ENCODE peak calls at places on chromosomes 16 and 17, in ten cellular contexts. One of them, this sample, is unnamed.

GRCh38 chr16:80915079-80915450 is 91.6 kb downstream of the CMC2 start:
- DNase-seq in sigmoid colon: no peak
- DNase-seq in left ventricle myocardium inferior: no peak
- DNase-seq in psoas muscle: no peak
- DNase-seq in CD8-positive, alpha-beta memory T cell: no peak
- DNase-seq in hepatocyte: no peak
- DNase-seq in kidney: no peak
- DNase-seq in cardiac muscle cell: no peak
- DNase-seq in fibroblast of lung: no peak
- DNase-seq in thyroid gland: no peak
- DNase-seq in this sample: no peak

GRCh38 chr16:31141489-31142108 is 6.1 kb upstream of the PRSS8 start:
- DNase-seq in sigmoid colon: peak; percentile 77
- DNase-seq in left ventricle myocardium inferior: no peak
- DNase-seq in psoas muscle: peak; percentile 63
- DNase-seq in CD8-positive, alpha-beta memory T cell: no peak
- DNase-seq in hepatocyte: peak; percentile 71
- DNase-seq in kidney: peak; percentile 85
- DNase-seq in cardiac muscle cell: no peak
- DNase-seq in fibroblast of lung: peak; percentile 69
- DNase-seq in thyroid gland: peak; percentile 59
- DNase-seq in this sample: no peak

GRCh38 chr16:62068747-62069146 is 32.5 kb upstream of the CDH8 start:
- DNase-seq in sigmoid colon: no peak
- DNase-seq in left ventricle myocardium inferior: no peak
- DNase-seq in psoas muscle: no peak
- DNase-seq in CD8-positive, alpha-beta memory T cell: no peak
- DNase-seq in hepatocyte: no peak
- DNase-seq in kidney: no peak
- DNase-seq in cardiac muscle cell: no peak
- DNase-seq in fibroblast of lung: no peak
- DNase-seq in thyroid gland: no peak
- DNase-seq in this sample: no peak

GRCh38 chr17:66717680-66718079 is 117.2 kb upstream of the CACNG5 start:
- DNase-seq in sigmoid colon: no peak
- DNase-seq in left ventricle myocardium inferior: no peak
- DNase-seq in psoas muscle: no peak
- DNase-seq in CD8-positive, alpha-beta memory T cell: no peak
- DNase-seq in hepatocyte: peak; percentile 59
- DNase-seq in kidney: no peak
- DNase-seq in cardiac muscle cell: no peak
- DNase-seq in fibroblast of lung: peak; percentile 49
- DNase-seq in thyroid gland: no peak
- DNase-seq in this sample: peak; percentile 75

GRCh38 chr16:87012954-87013938 is 303.9 kb downstream of the C16orf95 start:
- DNase-seq in sigmoid colon: no peak
- DNase-seq in left ventricle myocardium inferior: no peak
- DNase-seq in psoas muscle: no peak
- DNase-seq in CD8-positive, alpha-beta memory T cell: no peak
- DNase-seq in hepatocyte: no peak
- DNase-seq in kidney: no peak
- DNase-seq in cardiac muscle cell: no peak
- DNase-seq in fibroblast of lung: no peak
- DNase-seq in thyroid gland: no peak
- DNase-seq in this sample: no peak

GRCh38 chr17:332558-333322 is 19.9 kb downstream of the RPH3AL start:
- DNase-seq in sigmoid colon: peak; percentile 79
- DNase-seq in left ventricle myocardium inferior: no peak
- DNase-seq in psoas muscle: peak; percentile 83
- DNase-seq in CD8-positive, alpha-beta memory T cell: no peak
- DNase-seq in hepatocyte: no peak
- DNase-seq in kidney: peak; percentile 82
- DNase-seq in cardiac muscle cell: peak; percentile 56
- DNase-seq in fibroblast of lung: peak; percentile 57
- DNase-seq in thyroid gland: no peak
- DNase-seq in this sample: no peak

GRCh38 chr16:56923481-56923880 is 8.5 kb upstream of the HERPUD1 start:
- DNase-seq in sigmoid colon: peak; percentile 15
- DNase-seq in left ventricle myocardium inferior: no peak
- DNase-seq in psoas muscle: no peak
- DNase-seq in CD8-positive, alpha-beta memory T cell: no peak
- DNase-seq in hepatocyte: no peak
- DNase-seq in kidney: no peak
- DNase-seq in cardiac muscle cell: peak; percentile 86
- DNase-seq in fibroblast of lung: peak; percentile 54
- DNase-seq in thyroid gland: no peak
- DNase-seq in this sample: no peak

GRCh38 chr16:65908568-65908967 is 457.9 kb upstream of the CDH5 start:
- DNase-seq in sigmoid colon: no peak
- DNase-seq in left ventricle myocardium inferior: no peak
- DNase-seq in psoas muscle: no peak
- DNase-seq in CD8-positive, alpha-beta memory T cell: no peak
- DNase-seq in hepatocyte: no peak
- DNase-seq in kidney: no peak
- DNase-seq in cardiac muscle cell: no peak
- DNase-seq in fibroblast of lung: no peak
- DNase-seq in thyroid gland: no peak
- DNase-seq in this sample: no peak

GRCh38 chr16:88287219-88287618 is 95.5 kb upstream of the ZNF469 start:
- DNase-seq in sigmoid colon: no peak
- DNase-seq in left ventricle myocardium inferior: no peak
- DNase-seq in psoas muscle: peak; percentile 41
- DNase-seq in CD8-positive, alpha-beta memory T cell: no peak
- DNase-seq in hepatocyte: no peak
- DNase-seq in kidney: peak; percentile 18
- DNase-seq in cardiac muscle cell: no peak
- DNase-seq in fibroblast of lung: peak; percentile 27
- DNase-seq in thyroid gland: peak; percentile 20
- DNase-seq in this sample: peak; percentile 59

GRCh38 chr16:20507280-20507679 is 56.0 kb downstream of the ACSM2A start:
- DNase-seq in sigmoid colon: no peak
- DNase-seq in left ventricle myocardium inferior: no peak
- DNase-seq in psoas muscle: no peak
- DNase-seq in CD8-positive, alpha-beta memory T cell: no peak
- DNase-seq in hepatocyte: no peak
- DNase-seq in kidney: no peak
- DNase-seq in cardiac muscle cell: no peak
- DNase-seq in fibroblast of lung: no peak
- DNase-seq in thyroid gland: no peak
- DNase-seq in this sample: no peak

GRCh38 chr17:40122466-40122943 is 734 bp downstream of the MSL1 start:
- DNase-seq in sigmoid colon: peak; percentile 85
- DNase-seq in left ventricle myocardium inferior: peak; percentile 52
- DNase-seq in psoas muscle: peak; percentile 84
- DNase-seq in CD8-positive, alpha-beta memory T cell: no peak
- DNase-seq in hepatocyte: peak; percentile 80
- DNase-seq in kidney: peak; percentile 86
- DNase-seq in cardiac muscle cell: peak; percentile 58
- DNase-seq in fibroblast of lung: peak; percentile 39
- DNase-seq in thyroid gland: peak; percentile 56
- DNase-seq in this sample: peak; percentile 44

GRCh38 chr17:37797206-37797605 is 52.3 kb upstream of the HNF1B start:
- DNase-seq in sigmoid colon: no peak
- DNase-seq in left ventricle myocardium inferior: no peak
- DNase-seq in psoas muscle: no peak
- DNase-seq in CD8-positive, alpha-beta memory T cell: no peak
- DNase-seq in hepatocyte: no peak
- DNase-seq in kidney: no peak
- DNase-seq in cardiac muscle cell: peak; percentile 40
- DNase-seq in fibroblast of lung: peak; percentile 39
- DNase-seq in thyroid gland: no peak
- DNase-seq in this sample: no peak

GRCh38 chr17:76734080-76734840 is 2.9 kb downstream of the SRSF2 start:
- DNase-seq in sigmoid colon: no peak
- DNase-seq in left ventricle myocardium inferior: no peak
- DNase-seq in psoas muscle: no peak
- DNase-seq in CD8-positive, alpha-beta memory T cell: no peak
- DNase-seq in hepatocyte: no peak
- DNase-seq in kidney: no peak
- DNase-seq in cardiac muscle cell: peak; percentile 60
- DNase-seq in fibroblast of lung: peak; percentile 46
- DNase-seq in thyroid gland: no peak
- DNase-seq in this sample: peak; percentile 34
- H3K4me1 ChIP-seq in sigmoid colon: peaks cover 57% of the 10 kb centered on the region
- H3K4me1 ChIP-seq in left ventricle myocardium inferior: peaks cover 82% of the 10 kb centered on the region
- H3K4me1 ChIP-seq in psoas muscle: peaks cover 49% of the 10 kb centered on the region
- H3K4me1 ChIP-seq in CD8-positive, alpha-beta memory T cell: peaks cover 74% of the 10 kb centered on the region
- H3K4me1 ChIP-seq in hepatocyte: peaks cover 14% of the 10 kb centered on the region
- H3K4me1 ChIP-seq in kidney: peaks cover 23% of the 10 kb centered on the region
- H3K4me1 ChIP-seq in cardiac muscle cell: peaks cover 10% of the 10 kb centered on the region
- H3K4me1 ChIP-seq in fibroblast of lung: peaks cover 8% of the 10 kb centered on the region
- H3K4me1 ChIP-seq in thyroid gland: peaks cover 36% of the 10 kb centered on the region
- H3K4me1 ChIP-seq in this sample: peaks cover 54% of the 10 kb centered on the region

DNA sequence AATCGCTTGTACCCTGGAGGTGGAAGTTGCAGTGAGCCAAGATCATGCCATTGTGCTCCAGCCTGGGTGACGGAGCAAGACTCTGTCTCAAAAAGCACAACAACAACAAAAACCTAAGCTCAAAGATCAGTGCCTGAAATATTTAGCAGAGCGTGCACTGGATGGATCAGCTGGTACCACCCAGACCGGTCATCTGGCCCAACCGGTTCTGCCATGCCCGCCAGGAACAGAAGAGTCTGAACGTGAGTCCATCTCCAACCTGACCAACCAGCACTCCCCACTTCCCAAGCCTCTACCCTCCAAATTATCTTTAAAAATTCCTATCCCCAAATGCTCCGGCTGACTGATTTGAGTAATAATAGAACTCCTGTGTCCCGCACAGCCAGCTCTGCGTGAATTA is 1.5 kb upstream of the UQCC4 start:
- DNase-seq in sigmoid colon: no peak
- DNase-seq in left ventricle myocardium inferior: no peak
- DNase-seq in psoas muscle: no peak
- DNase-seq in CD8-positive, alpha-beta memory T cell: no peak
- DNase-seq in hepatocyte: no peak
- DNase-seq in kidney: no peak
- DNase-seq in cardiac muscle cell: no peak
- DNase-seq in fibroblast of lung: no peak
- DNase-seq in thyroid gland: peak; percentile 83
- DNase-seq in this sample: no peak
- H3K27ac ChIP-seq in sigmoid colon: peak overlapping the region; percentile 95
- H3K27ac ChIP-seq in left ventricle myocardium inferior: no peak overlapping the region
- H3K27ac ChIP-seq in psoas muscle: peak overlapping the region; percentile 94
- H3K27ac ChIP-seq in CD8-positive, alpha-beta memory T cell: peak overlapping the region; percentile 93
- H3K27ac ChIP-seq in hepatocyte: peak overlapping the region; percentile 90
- H3K27ac ChIP-seq in kidney: no peak overlapping the region
- H3K27ac ChIP-seq in cardiac muscle cell: no peak overlapping the region
- H3K27ac ChIP-seq in fibroblast of lung: no peak overlapping the region
- H3K27ac ChIP-seq in thyroid gland: peak overlapping the region; percentile 89
- H3K27ac ChIP-seq in this sample: peak overlapping the region; percentile 52

GRCh38 chr17:19310151-19310550 is 52.4 kb downstream of the B9D1 start:
- DNase-seq in sigmoid colon: peak; percentile 14
- DNase-seq in left ventricle myocardium inferior: no peak
- DNase-seq in psoas muscle: no peak
- DNase-seq in CD8-positive, alpha-beta memory T cell: no peak
- DNase-seq in hepatocyte: no peak
- DNase-seq in kidney: no peak
- DNase-seq in cardiac muscle cell: no peak
- DNase-seq in fibroblast of lung: no peak
- DNase-seq in thyroid gland: no peak
- DNase-seq in this sample: no peak

GRCh38 chr17:19306160-19307111 is 56.1 kb downstream of the B9D1 start:
- DNase-seq in sigmoid colon: peak; percentile 66
- DNase-seq in left ventricle myocardium inferior: no peak
- DNase-seq in psoas muscle: no peak
- DNase-seq in CD8-positive, alpha-beta memory T cell: peak; percentile 66
- DNase-seq in hepatocyte: no peak
- DNase-seq in kidney: no peak
- DNase-seq in cardiac muscle cell: no peak
- DNase-seq in fibroblast of lung: no peak
- DNase-seq in thyroid gland: no peak
- DNase-seq in this sample: peak; percentile 79

GRCh38 chr17:19307521-19307920 is 55.0 kb downstream of the B9D1 start:
- DNase-seq in sigmoid colon: peak; percentile 27
- DNase-seq in left ventricle myocardium inferior: no peak
- DNase-seq in psoas muscle: no peak
- DNase-seq in CD8-positive, alpha-beta memory T cell: no peak
- DNase-seq in hepatocyte: no peak
- DNase-seq in kidney: no peak
- DNase-seq in cardiac muscle cell: no peak
- DNase-seq in fibroblast of lung: no peak
- DNase-seq in thyroid gland: no peak
- DNase-seq in this sample: no peak

GRCh38 chr17:19309701-19310100 is 52.8 kb downstream of the B9D1 start:
- DNase-seq in sigmoid colon: peak; percentile 57
- DNase-seq in left ventricle myocardium inferior: no peak
- DNase-seq in psoas muscle: no peak
- DNase-seq in CD8-positive, alpha-beta memory T cell: no peak
- DNase-seq in hepatocyte: no peak
- DNase-seq in kidney: no peak
- DNase-seq in cardiac muscle cell: no peak
- DNase-seq in fibroblast of lung: no peak
- DNase-seq in thyroid gland: peak; percentile 80
- DNase-seq in this sample: no peak

GRCh38 chr17:19308398-19308797 is 54.1 kb downstream of the B9D1 start:
- DNase-seq in sigmoid colon: peak; percentile 39
- DNase-seq in left ventricle myocardium inferior: no peak
- DNase-seq in psoas muscle: no peak
- DNase-seq in CD8-positive, alpha-beta memory T cell: no peak
- DNase-seq in hepatocyte: no peak
- DNase-seq in kidney: no peak
- DNase-seq in cardiac muscle cell: no peak
- DNase-seq in fibroblast of lung: no peak
- DNase-seq in thyroid gland: no peak
- DNase-seq in this sample: no peak
- H3K4me1 ChIP-seq in sigmoid colon: no peaks in the 10 kb centered on the region
- H3K4me1 ChIP-seq in left ventricle myocardium inferior: peaks cover 87% of the 10 kb centered on the region
- H3K4me1 ChIP-seq in psoas muscle: peaks cover 24% of the 10 kb centered on the region
- H3K4me1 ChIP-seq in CD8-positive, alpha-beta memory T cell: peaks cover 22% of the 10 kb centered on the region
- H3K4me1 ChIP-seq in hepatocyte: no peaks in the 10 kb centered on the region
- H3K4me1 ChIP-seq in kidney: peaks cover 9% of the 10 kb centered on the region
- H3K4me1 ChIP-seq in cardiac muscle cell: peaks cover 5% of the 10 kb centered on the region
- H3K4me1 ChIP-seq in fibroblast of lung: peaks cover 4% of the 10 kb centered on the region
- H3K4me1 ChIP-seq in thyroid gland: peaks cover 12% of the 10 kb centered on the region
- H3K4me1 ChIP-seq in this sample: peaks cover 35% of the 10 kb centered on the region

DNA sequence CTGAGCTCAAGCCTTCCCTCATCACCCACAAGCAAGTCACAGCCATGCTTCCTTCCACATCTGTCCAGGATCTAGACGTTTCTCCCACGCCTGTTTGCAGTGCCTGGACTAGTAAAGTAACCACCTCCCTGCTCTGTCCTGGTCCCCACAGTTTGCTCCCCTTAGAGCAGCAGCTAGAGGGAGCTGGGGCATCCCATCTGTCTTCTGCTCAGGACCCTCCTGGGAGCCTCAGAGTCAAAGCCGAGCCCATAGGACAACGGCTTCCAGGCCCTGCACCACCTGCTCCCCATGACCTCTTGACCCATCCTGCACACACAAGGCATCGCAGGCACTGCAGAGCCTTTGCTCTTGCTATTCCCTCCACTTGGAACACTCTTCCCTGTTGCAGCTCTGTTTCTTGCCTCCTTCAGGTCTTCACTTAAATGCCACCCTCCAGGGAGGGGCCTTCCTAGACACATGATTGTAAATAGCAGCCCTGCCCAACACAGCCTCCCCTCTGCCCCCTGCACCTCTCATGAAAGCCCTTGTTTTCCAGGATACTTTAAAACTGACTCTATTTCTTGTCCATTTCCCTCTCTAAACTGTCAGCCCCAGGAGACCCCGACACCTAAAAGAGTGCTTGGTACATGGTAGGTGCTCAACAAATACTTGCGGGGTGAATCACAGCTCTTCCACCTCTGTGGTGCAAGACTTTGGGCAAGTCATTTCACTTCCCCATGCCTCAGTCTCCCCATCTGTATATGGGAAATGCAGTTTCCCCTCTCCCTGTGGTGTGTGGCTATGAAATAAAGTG is 3.1 kb downstream of the NATD1 start:
- DNase-seq in sigmoid colon: no peak
- DNase-seq in left ventricle myocardium inferior: no peak
- DNase-seq in psoas muscle: no peak
- DNase-seq in CD8-positive, alpha-beta memory T cell: no peak
- DNase-seq in hepatocyte: no peak
- DNase-seq in kidney: no peak
- DNase-seq in cardiac muscle cell: no peak
- DNase-seq in fibroblast of lung: no peak
- DNase-seq in thyroid gland: no peak
- DNase-seq in this sample: no peak
- H3K27ac ChIP-seq in sigmoid colon: no peak overlapping the region
- H3K27ac ChIP-seq in left ventricle myocardium inferior: peak overlapping the region; percentile 27
- H3K27ac ChIP-seq in psoas muscle: peak overlapping the region; percentile 94
- H3K27ac ChIP-seq in CD8-positive, alpha-beta memory T cell: no peak overlapping the region
- H3K27ac ChIP-seq in hepatocyte: no peak overlapping the region
- H3K27ac ChIP-seq in kidney: no peak overlapping the region
- H3K27ac ChIP-seq in cardiac muscle cell: peak overlapping the region; percentile 72
- H3K27ac ChIP-seq in fibroblast of lung: no peak overlapping the region
- H3K27ac ChIP-seq in thyroid gland: peak overlapping the region; percentile 33
- H3K27ac ChIP-seq in this sample: no peak overlapping the region